ENCODE peak calls at places on chromosome X, in four cellular contexts. N is posterior cingulate gyrus, L is NCI-H1417, M is H4. U is an unnamed sample.

GRCh38 chrX:9327747-9328145 is 137.1 kb upstream of the TBL1X start:
- DNase-seq in N (no peak), L (no peak), M (peak), U (no peak)

GRCh38 chrX:38654302-38654701 is 93.0 kb downstream of the TSPAN7 start:
- DNase-seq in N (no peak), L (peak), M (peak), U (peak)

GRCh38 chrX:31154941-31155340 is 83.1 kb upstream of the FTHL17 start:
- DNase-seq in N (no peak), L (peak), M (no peak), U (no peak)

GRCh38 chrX:46992070-46992469 is 79.8 kb downstream of the JADE3 start:
- DNase-seq in N (no peak), L (no peak), M (no peak), U (no peak)

GRCh38 chrX:50036481-50036880 is 114.1 kb downstream of the CLCN5 start:
- DNase-seq in N (no peak), L (no peak), M (no peak), U (no peak)

GRCh38 chrX:53456254-53456653 is 22.1 kb upstream of the HSD17B10 start:
- DNase-seq in N (no peak), L (no peak), M (peak), U (no peak)

GRCh38 chrX:118807151-118808017 is 16.2 kb upstream of the ZCCHC12 start:
- DNase-seq in N (peak), L (peak), M (peak), U (peak)

GRCh38 chrX:18931972-18932371 is 51.9 kb downstream of the PHKA2 start:
- DNase-seq in N (no peak), L (no peak), M (no peak), U (no peak)

GRCh38 chrX:31546130-31546529 is 474.3 kb upstream of the FTHL17 start:
- DNase-seq in N (no peak), L (no peak), M (peak), U (no peak)

GRCh38 chrX:21770631-21771321 is 12.9 kb upstream of the SMPX start:
- DNase-seq in N (no peak), L (no peak), M (peak), U (no peak)

GRCh38 chrX:41332408-41332987 is 1.5 kb upstream of the DDX3X start:
- DNase-seq in N (no peak), L (no peak), M (no peak), U (no peak)

GRCh38 chrX:153397256-153397960 is 3.7 kb downstream of the PNMA6E start:
- DNase-seq in N (no peak), L (peak), M (no peak), U (no peak)

GRCh38 chrX:74923942-74924448 is 1.3 kb downstream of the NEXMIF start:
- DNase-seq in N (no peak), L (no peak), M (no peak), U (peak)

GRCh38 chrX:40831750-40832149 is 96.4 kb upstream of the MED14 start:
- DNase-seq in N (no peak), L (no peak), M (no peak), U (peak)

GRCh38 chrX:63784902-63785692 is at the start of gene ARHGEF9:
- DNase-seq in N (no peak), L (peak), M (no peak), U (peak)

GRCh38 chrX:71532753-71533425 is at the start of gene OGT:
- DNase-seq in N (peak), L (peak), M (peak), U (peak)

GRCh38 chrX:72105436-72105835 is 26.3 kb downstream of the RTL5 start:
- DNase-seq in N (no peak), L (no peak), M (no peak), U (no peak)

GRCh38 chrX:87961471-87961870 is 443.9 kb downstream of the KLHL4 start:
- DNase-seq in N (no peak), L (peak), M (no peak), U (no peak)

GRCh38 chrX:21683910-21684309 is 25.8 kb upstream of the KLHL34 start:
- DNase-seq in N (no peak), L (no peak), M (no peak), U (no peak)

GRCh38 chrX:139639253-139639652 is 68.7 kb downstream of the MCF2 start:
- DNase-seq in N (no peak), L (no peak), M (no peak), U (no peak)

GRCh38 chrX:2391869-2392606 is 108.7 kb downstream of the DHRSX start:
- DNase-seq in N (no peak), L (no peak), M (peak), U (no peak)

GRCh38 chrX:20144491-20144890 is 2.9 kb upstream of the EIF1AX start:
- DNase-seq in N (no peak), L (no peak), M (no peak), U (no peak)

GRCh38 chrX:72131317-72132294 is at the start of gene RTL5:
- DNase-seq in N (peak), L (peak), M (peak), U (peak)

GRCh38 chrX:149513713-149514427 is 8.8 kb upstream of the IDS start:
- DNase-seq in N (no peak), L (no peak), M (peak), U (no peak)

GRCh38 chrX:13029341-13029740 is 15.1 kb downstream of the FAM9C start:
- DNase-seq in N (no peak), L (no peak), M (peak), U (peak)

GRCh38 chrX:14956813-14957212 is 83.6 kb downstream of the MOSPD2 start:
- DNase-seq in N (no peak), L (no peak), M (no peak), U (no peak)

U was measured in NCI-H446.